ENCODE peak calls at places on chromosomes 4 and X, in seven cellular contexts. H is keratinocyte, Y is GM23338, X is uterus, R is mucosa of descending colon, U is fibroblast of pulmonary artery, G is nephron progenitor cell. T is an unnamed sample.

GRCh38 chr4:113574636-113575103 is 186.9 kb downstream of the CAMK2D start:
- DNase-seq in H (no peak), Y (no peak), X (no peak), R (no peak), U (peak), G (no peak), T (no peak)

GRCh38 chr4:15755321-15755750 is 22.8 kb upstream of the CD38 start:
- DNase-seq in H (no peak), Y (no peak), X (no peak), R (no peak), U (peak), G (no peak), T (no peak)

GRCh38 chr4:38993683-38994082 is 38.5 kb downstream of the TMEM156 start:
- DNase-seq in H (no peak), Y (peak), X (no peak), R (no peak), U (no peak), G (no peak), T (no peak)

GRCh38 chrX:19791562-19791961 is 95.8 kb downstream of the SH3KBP1 start:
- DNase-seq in H (no peak), Y (no peak), X (no peak), R (no peak), U (peak), G (no peak), T (no peak)

GRCh38 chrX:42386681-42387080 is 391.3 kb downstream of the PPP1R2C start:
- DNase-seq in H (no peak), Y (no peak), X (no peak), R (no peak), U (no peak), G (no peak), T (no peak)

GRCh38 chrX:105167233-105167632 is 53.3 kb downstream of the TEX13A start:
- DNase-seq in H (no peak), Y (no peak), X (no peak), R (no peak), U (no peak), G (no peak), T (no peak)

GRCh38 chr4:122588453-122589238 is 32.2 kb downstream of the IL21 start:
- DNase-seq in H (no peak), Y (no peak), X (no peak), R (no peak), U (peak), G (no peak), T (no peak)

GRCh38 chrX:109350621-109351020 is 131.3 kb downstream of the GUCY2F start:
- DNase-seq in H (no peak), Y (no peak), X (no peak), R (no peak), U (no peak), G (no peak), T (no peak)

GRCh38 chr4:151169900-151170299 is 70.5 kb downstream of the RPS3A start:
- DNase-seq in H (no peak), Y (no peak), X (no peak), R (no peak), U (peak), G (no peak), T (no peak)

GRCh38 chr4:69583543-69583942 is 55.9 kb downstream of the UGT2A2 start:
- DNase-seq in H (no peak), Y (no peak), X (no peak), R (no peak), U (no peak), G (no peak), T (no peak)

GRCh38 chrX:3938587-3938986 is 225.1 kb upstream of the PRKX start:
- DNase-seq in H (no peak), Y (no peak), X (no peak), R (no peak), U (no peak), G (no peak), T (no peak)

GRCh38 chr4:55253911-55254593 is 92.0 kb upstream of the SRD5A3 start:
- DNase-seq in H (no peak), Y (peak), X (no peak), R (no peak), U (no peak), G (no peak), T (no peak)

GRCh38 chrX:150664290-150664689 is 28.9 kb upstream of the MTMR1 start:
- DNase-seq in H (no peak), Y (no peak), X (no peak), R (peak), U (no peak), G (no peak), T (no peak)

GRCh38 chr4:1862055-1862911 is 6.3 kb upstream of the LETM1 start:
- DNase-seq in H (no peak), Y (peak), X (no peak), R (no peak), U (no peak), G (peak), T (no peak)

GRCh38 chrX:96436105-96436504 is 248.5 kb upstream of the DIAPH2 start:
- DNase-seq in H (no peak), Y (no peak), X (no peak), R (no peak), U (peak), G (no peak), T (no peak)

GRCh38 chrX:96435636-96436035 is 249.0 kb upstream of the DIAPH2 start:
- DNase-seq in H (no peak), Y (no peak), X (no peak), R (no peak), U (peak), G (no peak), T (no peak)

GRCh38 chrX:96430756-96431455 is 253.7 kb upstream of the DIAPH2 start:
- DNase-seq in H (no peak), Y (no peak), X (no peak), R (no peak), U (no peak), G (no peak), T (no peak)

GRCh38 chrX:96433409-96434122 is 251.1 kb upstream of the DIAPH2 start:
- DNase-seq in H (no peak), Y (no peak), X (no peak), R (no peak), U (no peak), G (no peak), T (no peak)

DNA sequence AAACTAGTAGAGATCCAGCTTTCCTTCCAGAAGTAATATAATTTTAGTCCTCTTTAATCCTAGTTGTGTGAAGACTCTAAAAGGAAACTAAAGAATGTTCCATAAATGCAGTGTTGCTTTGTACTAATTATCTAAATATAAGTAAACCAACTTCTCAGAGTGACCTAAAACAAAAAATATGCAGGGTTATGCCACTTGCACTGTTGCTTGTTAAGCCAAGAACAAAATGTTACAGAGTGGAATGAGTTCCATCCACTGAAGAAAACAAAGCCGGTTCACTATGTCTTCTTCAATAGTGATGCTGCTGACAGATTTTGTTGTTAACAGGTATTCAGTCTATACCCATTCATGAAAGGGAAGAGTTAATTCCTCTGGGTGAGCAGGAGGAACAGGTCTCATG is 252.0 kb upstream of the DIAPH2 start:
- DNase-seq in H (no peak), Y (no peak), X (no peak), R (no peak), U (peak), G (no peak), T (no peak)
- TF ChIP-seq CTCF in H (no peak), Y (no peak), X (no peak), R (no peak), U (no peak), G (no peak), T (no peak)

GRCh38 chr4:119170195-119170594 is 34.6 kb downstream of the MYOZ2 start:
- DNase-seq in H (no peak), Y (no peak), X (no peak), R (no peak), U (no peak), G (no peak), T (no peak)
- TF ChIP-seq CTCF in H (no peak), Y (no peak), X (no peak), R (no peak), U (peak), G (no peak), T (no peak)

GRCh38 chr4:159002950-159003349 is 99.9 kb upstream of the RAPGEF2 start:
- DNase-seq in H (no peak), Y (no peak), X (no peak), R (peak), U (peak), G (no peak), T (no peak)
- TF ChIP-seq CTCF in H (no peak), Y (no peak), X (no peak), R (no peak), U (no peak), G (no peak), T (no peak)

DNA sequence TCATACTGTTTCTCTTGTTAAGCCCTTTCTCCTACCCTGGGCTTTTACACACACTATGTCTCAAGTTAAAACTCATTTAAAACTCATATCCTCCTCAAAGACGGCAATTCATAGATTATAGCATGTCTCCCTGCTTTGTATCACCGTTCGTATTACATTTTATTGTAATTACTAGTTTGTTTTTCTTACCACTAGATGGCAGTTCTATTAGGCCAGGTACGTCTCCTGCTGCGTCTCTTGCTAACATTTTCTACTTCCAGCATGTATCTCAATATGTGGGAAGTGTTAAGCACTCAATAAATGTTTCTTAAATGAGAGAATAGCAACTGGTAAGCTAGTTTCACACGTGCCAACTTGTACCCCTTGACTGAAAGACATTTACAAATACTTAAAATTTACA is 450.3 kb upstream of the PCDH7 start:
- DNase-seq in H (no peak), Y (peak), X (no peak), R (no peak), U (peak), G (no peak), T (no peak)
- TF ChIP-seq CTCF in H (peak), Y (peak), X (no peak), R (no peak), U (peak), G (peak), T (peak)

GRCh38 chr4:52588771-52589591 is 70.1 kb downstream of the USP46 start:
- DNase-seq in H (no peak), Y (no peak), X (peak), R (no peak), U (peak), G (no peak), T (no peak)

GRCh38 chr4:52586069-52586468 is 73.0 kb downstream of the USP46 start:
- DNase-seq in H (no peak), Y (no peak), X (no peak), R (no peak), U (no peak), G (no peak), T (no peak)

GRCh38 chr4:52592287-52592686 is 66.8 kb downstream of the USP46 start:
- DNase-seq in H (no peak), Y (no peak), X (no peak), R (no peak), U (no peak), G (no peak), T (no peak)

GRCh38 chr4:52585379-52585778 is 73.7 kb downstream of the USP46 start:
- DNase-seq in H (no peak), Y (no peak), X (no peak), R (no peak), U (no peak), G (no peak), T (no peak)

DNA sequence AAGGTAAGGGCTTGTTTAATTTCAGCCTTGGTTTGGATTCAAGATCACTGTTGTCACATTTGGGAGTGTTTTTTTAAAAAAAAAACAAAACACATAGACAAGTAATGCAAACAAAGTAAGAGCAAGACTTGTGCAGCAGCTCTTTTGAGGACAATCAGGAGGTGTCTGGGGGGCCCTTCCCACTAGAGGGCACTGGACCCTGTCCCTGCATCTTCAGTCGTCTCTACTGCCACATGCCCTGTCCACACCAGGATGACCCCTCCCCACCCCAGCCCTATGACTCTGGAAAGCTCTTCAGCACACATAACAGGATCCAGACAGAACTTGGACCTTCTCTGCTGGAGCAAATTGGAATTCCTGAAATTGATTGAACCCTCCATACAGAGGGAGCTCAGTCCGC is 71.0 kb downstream of the USP46 start:
- DNase-seq in H (no peak), Y (peak), X (peak), R (peak), U (peak), G (peak), T (peak)
- TF ChIP-seq CTCF in H (peak), Y (peak), X (peak), R (no peak), U (peak), G (peak), T (peak)

GRCh38 chr4:8505229-8505628 is 64.7 kb downstream of the TRMT44 start:
- DNase-seq in H (no peak), Y (no peak), X (no peak), R (no peak), U (no peak), G (no peak), T (no peak)

GRCh38 chr4:8504279-8505007 is 63.9 kb downstream of the TRMT44 start:
- DNase-seq in H (no peak), Y (no peak), X (peak), R (peak), U (no peak), G (no peak), T (no peak)

GRCh38 chr4:8502836-8503585 is 62.4 kb downstream of the TRMT44 start:
- DNase-seq in H (no peak), Y (no peak), X (peak), R (no peak), U (peak), G (no peak), T (no peak)

GRCh38 chr4:8502371-8502770 is 61.8 kb downstream of the TRMT44 start:
- DNase-seq in H (no peak), Y (no peak), X (no peak), R (no peak), U (no peak), G (no peak), T (no peak)

DNA sequence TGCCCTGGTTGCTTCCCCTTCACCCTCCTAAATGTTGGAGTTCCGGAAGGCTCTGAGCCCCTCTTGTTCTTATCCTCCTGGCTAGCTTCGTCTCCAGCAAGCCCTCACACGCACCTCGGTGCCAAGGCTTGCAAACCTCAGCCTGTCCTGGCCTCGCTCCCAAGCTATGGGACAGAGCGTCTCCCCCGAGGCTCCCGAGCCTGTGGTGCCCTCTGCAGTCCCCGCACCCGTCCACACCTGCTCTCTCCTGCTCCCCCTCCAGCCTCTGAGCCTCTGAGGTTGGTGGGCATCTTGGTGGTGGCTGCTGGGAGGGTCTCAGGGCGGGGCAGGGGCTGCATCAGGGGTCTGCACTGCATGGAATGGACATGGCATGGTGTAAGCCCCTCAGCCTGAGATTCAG is 63.2 kb downstream of the TRMT44 start:
- DNase-seq in H (no peak), Y (no peak), X (no peak), R (no peak), U (no peak), G (no peak), T (no peak)
- TF ChIP-seq CTCF in H (no peak), Y (peak), X (no peak), R (no peak), U (no peak), G (no peak), T (no peak)

GRCh38 chrX:93875621-93876282 is 201.7 kb downstream of the FAM133A start:
- DNase-seq in H (no peak), Y (no peak), X (no peak), R (no peak), U (no peak), G (no peak), T (no peak)

DNA sequence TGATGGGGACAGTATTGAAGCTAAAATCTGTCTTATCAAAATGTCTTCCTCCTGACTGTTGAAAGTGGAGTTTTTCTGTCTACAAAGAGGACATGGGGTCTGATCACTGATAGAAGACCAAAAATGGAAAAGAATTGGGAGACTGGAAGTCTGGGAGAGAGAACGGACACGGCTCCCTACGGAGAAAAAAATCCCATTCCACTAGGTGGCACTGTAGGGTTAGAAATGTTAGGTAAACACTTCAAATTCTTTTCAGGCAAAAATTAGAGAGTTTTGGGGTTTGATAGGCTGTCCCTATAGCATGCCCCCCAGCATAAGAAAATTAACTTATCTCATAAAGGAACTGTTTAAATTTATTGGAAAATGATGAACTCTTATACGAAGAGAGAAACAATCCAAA is 200.5 kb downstream of the FAM133A start:
- DNase-seq in H (no peak), Y (peak), X (no peak), R (peak), U (peak), G (peak), T (peak)
- TF ChIP-seq CTCF in H (peak), Y (peak), X (no peak), R (no peak), U (no peak), G (peak), T (peak)

GRCh38 chr4:84158670-84159069 is 340.4 kb downstream of the NKX6-1 start:
- DNase-seq in H (no peak), Y (no peak), X (no peak), R (no peak), U (no peak), G (no peak), T (no peak)

DNA sequence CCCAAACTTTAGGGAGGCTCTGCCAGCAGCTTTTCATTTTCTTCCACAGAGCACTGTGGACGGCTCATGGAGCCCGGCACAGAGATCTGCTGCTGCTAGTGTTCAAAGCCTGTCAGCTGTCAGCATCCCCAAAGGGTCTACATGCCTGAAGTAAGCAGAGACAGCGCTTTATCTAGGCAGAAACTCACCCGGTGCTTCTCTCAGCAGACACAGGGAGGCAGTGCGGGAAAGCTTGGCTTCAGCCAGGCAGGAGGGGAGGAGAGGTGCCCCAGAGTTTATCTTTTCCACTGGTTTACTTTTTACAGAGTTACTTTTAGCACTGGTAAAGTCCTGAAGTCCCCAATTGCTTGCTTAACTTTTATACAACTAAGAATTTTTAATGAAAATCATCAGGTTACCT is 339.3 kb downstream of the NKX6-1 start:
- DNase-seq in H (no peak), Y (peak), X (no peak), R (no peak), U (no peak), G (peak), T (peak)
- TF ChIP-seq CTCF in H (peak), Y (peak), X (no peak), R (no peak), U (no peak), G (peak), T (peak)

GRCh38 chr4:82934441-82934840 is 33.9 kb downstream of the THAP9 start:
- DNase-seq in H (no peak), Y (no peak), X (no peak), R (no peak), U (no peak), G (no peak), T (no peak)

GRCh38 chr4:82939414-82939813 is 38.9 kb downstream of the THAP9 start:
- DNase-seq in H (no peak), Y (no peak), X (no peak), R (no peak), U (no peak), G (no peak), T (no peak)
- TF ChIP-seq CTCF in H (no peak), Y (no peak), X (no peak), R (no peak), U (no peak), G (no peak), T (no peak)

DNA sequence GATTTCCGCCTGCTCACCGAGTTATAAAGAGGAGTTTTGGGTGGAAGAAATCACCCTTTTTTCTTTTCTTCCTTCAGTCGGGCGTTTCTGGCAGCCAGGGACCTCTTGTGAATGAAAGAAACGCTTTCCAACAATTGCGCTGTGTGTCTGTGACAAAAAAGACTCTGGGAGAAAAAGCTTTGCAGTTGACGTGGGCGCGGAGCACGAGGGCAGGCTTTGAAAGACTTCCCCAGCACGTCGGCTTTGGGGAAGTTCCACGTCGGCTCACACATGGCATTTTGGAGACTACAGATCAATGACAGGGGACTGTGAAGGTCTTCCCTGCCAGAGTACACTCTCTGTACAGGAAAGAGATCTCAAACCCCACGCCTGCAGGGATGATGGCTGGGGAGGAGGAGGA is 135.3 kb downstream of the CRLF2 start:
- DNase-seq in H (no peak), Y (no peak), X (no peak), R (no peak), U (no peak), G (no peak), T (no peak)
- TF ChIP-seq CTCF in H (no peak), Y (no peak), X (no peak), R (no peak), U (no peak), G (no peak), T (no peak)